ENCODE peak calls at places on chromosomes 16 and 17, in five cellular contexts. One of them, this sample, is unnamed.

GRCh38 chr16:1375298-1375640 is 23.5 kb downstream of the GNPTG start:
- DNase-seq in neural progenitor cell: no peak
- DNase-seq in stomach: no peak
- DNase-seq in keratinocyte: no peak
- DNase-seq in A673: no peak
- DNase-seq in this sample: no peak

GRCh38 chr17:14845562-14846335 is 419.4 kb downstream of the PMP22 start:
- DNase-seq in neural progenitor cell: no peak
- DNase-seq in stomach: no peak
- DNase-seq in keratinocyte: peak; percentile 96
- DNase-seq in A673: no peak
- DNase-seq in this sample: no peak

GRCh38 chr16:24538756-24539294 is 541 bp upstream of the RBBP6 start:
- DNase-seq in neural progenitor cell: no peak
- DNase-seq in stomach: peak; percentile 67
- DNase-seq in keratinocyte: peak; percentile 35
- DNase-seq in A673: no peak
- DNase-seq in this sample: no peak

GRCh38 chr17:55175788-55176425 is 88.9 kb upstream of the HLF start:
- DNase-seq in neural progenitor cell: no peak
- DNase-seq in stomach: no peak
- DNase-seq in keratinocyte: no peak
- DNase-seq in A673: no peak
- DNase-seq in this sample: no peak

GRCh38 chr17:73639926-73640325 is 4.3 kb downstream of the SDK2 start:
- DNase-seq in neural progenitor cell: no peak
- DNase-seq in stomach: peak; percentile 24
- DNase-seq in keratinocyte: no peak
- DNase-seq in A673: no peak
- DNase-seq in this sample: no peak

GRCh38 chr16:84165746-84166145 is 20.6 kb downstream of the DNAAF1 start:
- DNase-seq in neural progenitor cell: no peak
- DNase-seq in stomach: no peak
- DNase-seq in keratinocyte: no peak
- DNase-seq in A673: no peak
- DNase-seq in this sample: no peak

GRCh38 chr16:2687531-2688308 is 5.4 kb downstream of the KCTD5 start:
- DNase-seq in neural progenitor cell: no peak
- DNase-seq in stomach: no peak
- DNase-seq in keratinocyte: no peak
- DNase-seq in A673: no peak
- DNase-seq in this sample: no peak

GRCh38 chr17:1039511-1040215 is 42.7 kb downstream of the TIMM22 start:
- DNase-seq in neural progenitor cell: no peak
- DNase-seq in stomach: peak; percentile 75
- DNase-seq in keratinocyte: no peak
- DNase-seq in A673: no peak
- DNase-seq in this sample: no peak

GRCh38 chr17:35973333-35974260 is 7.7 kb downstream of the CCL16 start:
- DNase-seq in neural progenitor cell: no peak
- DNase-seq in stomach: no peak
- DNase-seq in keratinocyte: peak; percentile 11
- DNase-seq in A673: no peak
- DNase-seq in this sample: no peak

GRCh38 chr17:39663340-39663687 is 1.8 kb upstream of the TCAP start:
- DNase-seq in neural progenitor cell: no peak
- DNase-seq in stomach: no peak
- DNase-seq in keratinocyte: no peak
- DNase-seq in A673: no peak
- DNase-seq in this sample: no peak

GRCh38 chr17:29376667-29377268 is 13.4 kb upstream of the TAOK1 start:
- DNase-seq in neural progenitor cell: peak; percentile 81
- DNase-seq in stomach: no peak
- DNase-seq in keratinocyte: no peak
- DNase-seq in A673: peak; percentile 92
- DNase-seq in this sample: no peak

GRCh38 chr17:78179372-78179771 is 7.5 kb downstream of the TK1 start:
- DNase-seq in neural progenitor cell: no peak
- DNase-seq in stomach: peak; percentile 68
- DNase-seq in keratinocyte: no peak
- DNase-seq in A673: no peak
- DNase-seq in this sample: no peak

GRCh38 chr16:24747425-24747824 is 18.0 kb downstream of the TNRC6A start:
- DNase-seq in neural progenitor cell: no peak
- DNase-seq in stomach: no peak
- DNase-seq in keratinocyte: no peak
- DNase-seq in A673: no peak
- DNase-seq in this sample: no peak

GRCh38 chr17:31487063-31487647 is 95.7 kb downstream of the RAB11FIP4 start:
- DNase-seq in neural progenitor cell: no peak
- DNase-seq in stomach: no peak
- DNase-seq in keratinocyte: no peak
- DNase-seq in A673: no peak
- DNase-seq in this sample: no peak
- H3K4me3 ChIP-seq in neural progenitor cell: peak overlapping the region; percentile 99
- H3K4me3 ChIP-seq in stomach: peak overlapping the region; percentile 47
- H3K4me3 ChIP-seq in keratinocyte: peak overlapping the region; percentile 72
- H3K4me3 ChIP-seq in A673: peak overlapping the region; percentile 46
- H3K4me3 ChIP-seq in this sample: peak overlapping the region; percentile 74

GRCh38 chr16:88366704-88367047 is 16.1 kb upstream of the ZNF469 start:
- DNase-seq in neural progenitor cell: no peak
- DNase-seq in stomach: no peak
- DNase-seq in keratinocyte: no peak
- DNase-seq in A673: no peak
- DNase-seq in this sample: no peak

GRCh38 chr16:88368994-88369393 is 13.8 kb upstream of the ZNF469 start:
- DNase-seq in neural progenitor cell: no peak
- DNase-seq in stomach: no peak
- DNase-seq in keratinocyte: no peak
- DNase-seq in A673: no peak
- DNase-seq in this sample: no peak

GRCh38 chr16:88367560-88367959 is 15.2 kb upstream of the ZNF469 start:
- DNase-seq in neural progenitor cell: no peak
- DNase-seq in stomach: no peak
- DNase-seq in keratinocyte: no peak
- DNase-seq in A673: no peak
- DNase-seq in this sample: no peak

GRCh38 chr16:88369447-88370008 is 13.2 kb upstream of the ZNF469 start:
- DNase-seq in neural progenitor cell: no peak
- DNase-seq in stomach: no peak
- DNase-seq in keratinocyte: no peak
- DNase-seq in A673: no peak
- DNase-seq in this sample: no peak

GRCh38 chr16:88368036-88368435 is 14.7 kb upstream of the ZNF469 start:
- DNase-seq in neural progenitor cell: no peak
- DNase-seq in stomach: no peak
- DNase-seq in keratinocyte: no peak
- DNase-seq in A673: no peak
- DNase-seq in this sample: no peak
- H3K4me1 ChIP-seq in neural progenitor cell: no peaks in the 10 kb centered on the region
- H3K4me1 ChIP-seq in stomach: no peaks in the 10 kb centered on the region
- H3K4me1 ChIP-seq in keratinocyte: no peaks in the 10 kb centered on the region
- H3K4me1 ChIP-seq in A673: no peaks in the 10 kb centered on the region
- H3K4me1 ChIP-seq in this sample: no peaks in the 10 kb centered on the region

DNA sequence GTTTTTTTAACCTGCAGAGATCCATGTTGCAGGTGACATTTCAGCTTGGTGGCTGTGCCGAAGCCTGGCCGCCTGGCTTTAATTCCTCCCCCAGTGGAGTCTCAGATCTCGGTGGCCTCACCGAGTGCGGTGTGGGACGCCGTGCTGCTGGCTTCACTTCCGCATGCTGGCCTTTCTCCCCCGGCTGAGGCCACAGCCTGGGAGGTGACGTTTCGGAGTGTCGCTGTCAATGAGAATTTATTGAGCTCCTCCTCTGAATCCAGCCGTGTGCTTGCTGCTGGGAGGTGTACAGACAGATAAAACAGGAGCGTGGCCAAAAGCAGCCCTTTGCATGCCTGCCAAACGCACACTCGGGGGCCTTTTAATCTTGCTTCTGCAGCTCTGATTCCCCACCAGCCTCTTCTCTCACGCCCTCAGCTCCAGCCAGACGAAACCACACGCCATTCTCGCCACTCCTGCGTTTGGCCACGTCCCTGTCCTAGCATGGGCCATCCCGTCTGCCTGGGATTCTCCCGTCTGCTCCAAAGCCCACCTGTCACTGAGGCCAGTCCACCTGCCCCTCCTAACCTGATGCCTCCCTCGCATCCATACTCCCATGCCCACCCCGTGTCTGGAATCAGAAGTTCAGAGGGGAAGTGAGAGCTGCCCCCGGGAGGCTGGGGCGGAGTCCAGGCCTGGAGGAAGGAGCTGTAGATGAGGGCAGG is 3.6 kb downstream of the GSE1 start:
- DNase-seq in neural progenitor cell: no peak
- DNase-seq in stomach: peak; percentile 68
- DNase-seq in keratinocyte: no peak
- DNase-seq in A673: peak; percentile 72
- DNase-seq in this sample: peak; percentile 60
- H3K4me3 ChIP-seq in neural progenitor cell: no peak overlapping the region
- H3K4me3 ChIP-seq in stomach: peak overlapping the region; percentile 58
- H3K4me3 ChIP-seq in keratinocyte: no peak overlapping the region
- H3K4me3 ChIP-seq in A673: no peak overlapping the region
- H3K4me3 ChIP-seq in this sample: peak overlapping the region; percentile 64

DNA sequence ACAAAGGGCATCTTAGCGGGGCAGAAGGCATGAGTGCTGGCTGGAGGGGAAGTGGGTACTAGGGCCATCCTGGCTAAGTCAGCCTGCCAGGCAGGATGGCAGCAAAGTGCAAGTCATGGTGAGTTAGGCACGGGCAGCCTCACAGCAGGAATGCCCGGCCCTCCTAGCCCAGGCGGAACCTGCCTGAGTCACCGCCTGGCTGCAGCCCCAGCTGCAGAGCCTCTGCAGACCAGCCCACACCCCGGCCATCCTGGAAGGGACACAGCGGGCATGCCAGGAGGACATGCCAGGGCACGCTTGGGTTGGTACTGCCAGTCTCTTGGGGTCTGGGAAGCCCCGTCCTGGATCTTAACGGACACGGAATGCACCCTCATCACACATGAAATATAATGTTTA is 4.9 kb upstream of the ALDH3A1 start:
- DNase-seq in neural progenitor cell: no peak
- DNase-seq in stomach: peak; percentile 91
- DNase-seq in keratinocyte: peak; percentile 92
- DNase-seq in A673: no peak
- DNase-seq in this sample: peak; percentile 85
- H3K4me1 ChIP-seq in neural progenitor cell: peaks cover 5% of the 10 kb centered on the region
- H3K4me1 ChIP-seq in stomach: peaks cover 40% of the 10 kb centered on the region
- H3K4me1 ChIP-seq in keratinocyte: peaks cover 52% of the 10 kb centered on the region
- H3K4me1 ChIP-seq in A673: no peaks in the 10 kb centered on the region
- H3K4me1 ChIP-seq in this sample: peaks cover 6% of the 10 kb centered on the region

DNA sequence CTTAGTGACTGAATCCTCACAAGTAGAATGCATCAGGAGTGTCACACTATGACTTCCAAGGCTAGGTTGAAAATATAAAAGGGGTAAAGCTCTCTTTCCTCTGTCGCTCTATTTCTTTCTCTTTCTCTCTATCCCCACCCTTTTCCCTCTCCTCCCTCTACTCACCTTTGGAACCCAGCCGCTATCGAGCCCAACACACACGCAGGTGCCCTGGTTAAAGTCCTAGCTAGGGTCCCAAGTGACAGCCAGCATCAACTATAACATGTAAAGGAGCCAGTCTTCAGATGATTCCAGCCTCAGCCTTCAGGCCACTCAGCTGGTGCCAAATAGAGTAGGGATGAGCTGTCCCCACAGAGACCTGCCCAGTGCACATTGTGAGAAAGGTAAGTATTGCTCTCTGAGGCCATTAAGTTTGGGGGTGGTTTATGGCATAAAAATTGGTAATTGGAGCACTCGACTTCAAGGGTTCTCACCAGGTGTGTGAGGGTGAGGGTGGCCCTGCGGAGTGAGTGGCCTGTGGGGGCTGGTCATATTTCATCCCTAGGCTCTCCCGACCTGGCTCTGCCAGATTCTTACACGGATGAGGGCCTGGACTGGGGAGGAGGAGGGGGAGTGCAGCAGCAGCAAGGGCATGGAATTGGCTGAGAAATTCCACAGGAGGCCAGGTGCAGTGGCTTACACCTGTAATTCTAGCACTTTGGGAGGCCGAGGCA is 14.9 kb upstream of the C16orf54 start:
- DNase-seq in neural progenitor cell: no peak
- DNase-seq in stomach: no peak
- DNase-seq in keratinocyte: no peak
- DNase-seq in A673: no peak
- DNase-seq in this sample: no peak
- H3K4me3 ChIP-seq in neural progenitor cell: no peak overlapping the region
- H3K4me3 ChIP-seq in stomach: no peak overlapping the region
- H3K4me3 ChIP-seq in keratinocyte: no peak overlapping the region
- H3K4me3 ChIP-seq in A673: no peak overlapping the region
- H3K4me3 ChIP-seq in this sample: peak overlapping the region; percentile 42

GRCh38 chr17:17694229-17695081 is 13.2 kb downstream of the RAI1 start:
- DNase-seq in neural progenitor cell: peak; percentile 90
- DNase-seq in stomach: peak; percentile 70
- DNase-seq in keratinocyte: no peak
- DNase-seq in A673: peak; percentile 74
- DNase-seq in this sample: peak; percentile 84

GRCh38 chr17:17696871-17697633 is 15.8 kb downstream of the RAI1 start:
- DNase-seq in neural progenitor cell: no peak
- DNase-seq in stomach: peak; percentile 54
- DNase-seq in keratinocyte: no peak
- DNase-seq in A673: no peak
- DNase-seq in this sample: no peak

GRCh38 chr17:17693955-17694228 is 12.6 kb downstream of the RAI1 start:
- DNase-seq in neural progenitor cell: peak; percentile 38
- DNase-seq in stomach: no peak
- DNase-seq in keratinocyte: no peak
- DNase-seq in A673: no peak
- DNase-seq in this sample: no peak

GRCh38 chr17:17698371-17698770 is 17.1 kb downstream of the RAI1 start:
- DNase-seq in neural progenitor cell: peak; percentile 51
- DNase-seq in stomach: no peak
- DNase-seq in keratinocyte: no peak
- DNase-seq in A673: no peak
- DNase-seq in this sample: no peak

GRCh38 chr17:17696075-17696474 is 14.8 kb downstream of the RAI1 start:
- DNase-seq in neural progenitor cell: no peak
- DNase-seq in stomach: no peak
- DNase-seq in keratinocyte: no peak
- DNase-seq in A673: no peak
- DNase-seq in this sample: no peak
- H3K4me1 ChIP-seq in neural progenitor cell: peaks cover 71% of the 10 kb centered on the region
- H3K4me1 ChIP-seq in stomach: peaks cover 93% of the 10 kb centered on the region
- H3K4me1 ChIP-seq in keratinocyte: peaks cover 80% of the 10 kb centered on the region
- H3K4me1 ChIP-seq in A673: peaks cover 77% of the 10 kb centered on the region
- H3K4me1 ChIP-seq in this sample: peaks cover 18% of the 10 kb centered on the region

GRCh38 chr17:80639658-80640057 is 95.0 kb downstream of the RPTOR start:
- DNase-seq in neural progenitor cell: no peak
- DNase-seq in stomach: no peak
- DNase-seq in keratinocyte: no peak
- DNase-seq in A673: no peak
- DNase-seq in this sample: no peak

GRCh38 chr17:80636356-80637285 is 92.0 kb downstream of the RPTOR start:
- DNase-seq in neural progenitor cell: no peak
- DNase-seq in stomach: no peak
- DNase-seq in keratinocyte: no peak
- DNase-seq in A673: no peak
- DNase-seq in this sample: no peak

GRCh38 chr17:80633994-80634566 is 89.4 kb downstream of the RPTOR start:
- DNase-seq in neural progenitor cell: no peak
- DNase-seq in stomach: no peak
- DNase-seq in keratinocyte: no peak
- DNase-seq in A673: no peak
- DNase-seq in this sample: no peak

GRCh38 chr17:80640379-80641071 is 95.9 kb downstream of the RPTOR start:
- DNase-seq in neural progenitor cell: no peak
- DNase-seq in stomach: no peak
- DNase-seq in keratinocyte: no peak
- DNase-seq in A673: no peak
- DNase-seq in this sample: no peak

GRCh38 chr17:80637286-80637703 is 92.7 kb downstream of the RPTOR start:
- DNase-seq in neural progenitor cell: no peak
- DNase-seq in stomach: no peak
- DNase-seq in keratinocyte: no peak
- DNase-seq in A673: no peak
- DNase-seq in this sample: no peak
- H3K4me3 ChIP-seq in neural progenitor cell: no peak overlapping the region
- H3K4me3 ChIP-seq in stomach: no peak overlapping the region
- H3K4me3 ChIP-seq in keratinocyte: no peak overlapping the region
- H3K4me3 ChIP-seq in A673: no peak overlapping the region
- H3K4me3 ChIP-seq in this sample: no peak overlapping the region

This sample was measured in Peyer's patch.